ENCODE peak calls at places on chromosomes 4 and X, in five cellular contexts. F, B, K, I and L are unnamed samples.

GRCh38 chrX:44290718-44291117 is 52.8 kb downstream of the EFHC2 start:
- DNase-seq in F (no peak), B (no peak), K (no peak), I (no peak), L (no peak)

GRCh38 chrX:129006491-129006890 is 516.8 kb downstream of the SMARCA1 start:
- DNase-seq in F (no peak), B (no peak), K (no peak), I (no peak), L (no peak)

GRCh38 chr4:118076958-118077766 is 42.9 kb downstream of the NDST3 start:
- DNase-seq in F (peak; percentile 24), B (peak; percentile 52), K (peak; percentile 24), I (peak; percentile 22), L (no peak)

GRCh38 chr4:16597829-16598228 is 300.6 kb downstream of the LDB2 start:
- DNase-seq in F (peak; percentile 95), B (peak; percentile 13), K (no peak), I (no peak), L (no peak)

GRCh38 chr4:7803992-7804758 is 135.5 kb downstream of the AFAP1 start:
- DNase-seq in F (peak; percentile 81), B (peak; percentile 89), K (peak; percentile 82), I (peak; percentile 92), L (peak; percentile 89)

GRCh38 chrX:140767646-140768045 is 58.1 kb downstream of the LINC00632 start:
- DNase-seq in F (no peak), B (no peak), K (no peak), I (no peak), L (no peak)

GRCh38 chrX:118884552-118885138 is 61.0 kb downstream of the ZCCHC12 start:
- DNase-seq in F (no peak), B (no peak), K (no peak), I (peak; percentile 38), L (no peak)

GRCh38 chr4:23114538-23114937 is 421.8 kb downstream of the GBA3 start:
- DNase-seq in F (no peak), B (no peak), K (no peak), I (no peak), L (no peak)

GRCh38 chr4:182454440-182455013 is 211.3 kb downstream of the TENM3 start:
- DNase-seq in F (no peak), B (no peak), K (no peak), I (no peak), L (no peak)

GRCh38 chr4:129218897-129219296 is 122.9 kb downstream of the C4orf33 start:
- DNase-seq in F (peak; percentile 27), B (no peak), K (no peak), I (no peak), L (no peak)

GRCh38 chr4:144985536-144985935 is 112.5 kb downstream of the ANAPC10 start:
- DNase-seq in F (no peak), B (no peak), K (no peak), I (no peak), L (no peak)

GRCh38 chr4:165398570-165398969 is 19.8 kb downstream of the CPE start:
- DNase-seq in F (peak; percentile 35), B (peak; percentile 35), K (peak; percentile 59), I (no peak), L (no peak)

GRCh38 chr4:71229477-71230257 is 109.2 kb upstream of the SLC4A4 start:
- DNase-seq in F (peak; percentile 13), B (peak; percentile 64), K (peak; percentile 36), I (peak; percentile 41), L (peak; percentile 46)

GRCh38 chr4:80197132-80197573 is at the start of gene PRDM8:
- DNase-seq in F (no peak), B (peak; percentile 78), K (peak; percentile 88), I (no peak), L (peak; percentile 78)

GRCh38 chr4:21778702-21779101 is 169.9 kb downstream of the KCNIP4 start:
- DNase-seq in F (no peak), B (no peak), K (no peak), I (no peak), L (no peak)

GRCh38 chr4:11724731-11725130 is 296.0 kb upstream of the HS3ST1 start:
- DNase-seq in F (peak; percentile 49), B (no peak), K (no peak), I (no peak), L (no peak)

GRCh38 chr4:75817901-75818300 is 84.4 kb downstream of the PPEF2 start:
- DNase-seq in F (no peak), B (no peak), K (no peak), I (no peak), L (no peak)

GRCh38 chrX:149456476-149457245 is 48.4 kb downstream of the IDS start:
- DNase-seq in F (no peak), B (no peak), K (no peak), I (no peak), L (no peak)

GRCh38 chr4:157265281-157265680 is 44.8 kb downstream of the GRIA2 start:
- DNase-seq in F (no peak), B (peak; percentile 37), K (no peak), I (no peak), L (no peak)

GRCh38 chr4:37675587-37676290 is 10.4 kb downstream of the RELL1 start:
- DNase-seq in F (no peak), B (no peak), K (no peak), I (peak; percentile 41), L (no peak)

GRCh38 chr4:134585972-134586371 is 384.4 kb upstream of the PABPC4L start:
- DNase-seq in F (peak; percentile 97), B (no peak), K (no peak), I (no peak), L (no peak)

GRCh38 chr4:102234243-102234838 is 110.9 kb downstream of the SLC39A8 start:
- DNase-seq in F (no peak), B (no peak), K (no peak), I (no peak), L (no peak)

GRCh38 chr4:97646997-97647396 is 496.3 kb downstream of the STPG2 start:
- DNase-seq in F (peak; percentile 77), B (no peak), K (no peak), I (no peak), L (no peak)

GRCh38 chr4:55635760-55636621 is at the start of gene NMU:
- DNase-seq in F (peak; percentile 16), B (peak; percentile 79), K (peak; percentile 87), I (peak; percentile 57), L (peak; percentile 74)

GRCh38 chrX:43655151-43655676 is 885 bp upstream of the MAOA start:
- DNase-seq in F (peak; percentile 36), B (peak; percentile 59), K (peak; percentile 22), I (peak; percentile 42), L (peak; percentile 79)

GRCh38 chrX:74465424-74465823 is 44.1 kb downstream of the SLC16A2 start:
- DNase-seq in F (no peak), B (no peak), K (no peak), I (no peak), L (no peak)

GRCh38 chr4:111268769-111269414 is 646.0 kb upstream of the PITX2 start:
- DNase-seq in F (peak; percentile 50), B (no peak), K (no peak), I (no peak), L (no peak)

GRCh38 chr4:36255575-36255974 is 11.3 kb upstream of the ARAP2 start:
- DNase-seq in F (no peak), B (no peak), K (no peak), I (no peak), L (no peak)

GRCh38 chr4:56077676-56078075 is 128.9 kb downstream of the CEP135 start:
- DNase-seq in F (no peak), B (no peak), K (peak; percentile 31), I (no peak), L (no peak)

GRCh38 chrX:37926700-37927099 is 79.3 kb upstream of the DYNLT3 start:
- DNase-seq in F (peak; percentile 29), B (peak; percentile 21), K (peak; percentile 8), I (no peak), L (no peak)

GRCh38 chr4:26839534-26839951 is 21.1 kb upstream of the STIM2 start:
- DNase-seq in F (no peak), B (no peak), K (peak; percentile 30), I (no peak), L (no peak)

GRCh38 chr4:76308548-76308947 is 2.0 kb downstream of the STBD1 start:
- DNase-seq in F (no peak), B (no peak), K (peak; percentile 28), I (no peak), L (peak; percentile 30)

DNA sequence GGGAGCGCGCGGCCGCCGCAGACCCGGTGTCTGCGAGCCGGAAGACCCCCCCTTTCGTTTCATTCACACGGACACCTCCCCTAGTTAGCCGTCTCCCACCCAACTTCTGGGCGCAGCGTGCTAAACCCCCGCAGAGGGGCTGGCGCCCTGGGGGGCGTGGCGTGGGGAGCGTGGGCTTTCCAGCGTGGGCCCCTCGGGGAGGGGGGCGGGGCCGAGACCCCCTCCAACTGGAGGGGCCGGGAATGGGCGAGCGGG is 1.1 kb downstream of the FHDC1 start:
- DNase-seq in F (no peak), B (no peak), K (no peak), I (no peak), L (peak; percentile 67)
- H3K9ac ChIP-seq in F (no peak overlapping the region), B (no peak overlapping the region), K (no peak overlapping the region), I (peak overlapping the region; percentile 87), L (no peak overlapping the region)

GRCh38 chr4:38873290-38873949 is 5.8 kb downstream of the FAM114A1 start:
- DNase-seq in F (no peak), B (no peak), K (no peak), I (no peak), L (no peak)
- TF ChIP-seq CTCF in F (no peak), B (peak; percentile 37), K (no peak), I (no peak), L (no peak)

DNA sequence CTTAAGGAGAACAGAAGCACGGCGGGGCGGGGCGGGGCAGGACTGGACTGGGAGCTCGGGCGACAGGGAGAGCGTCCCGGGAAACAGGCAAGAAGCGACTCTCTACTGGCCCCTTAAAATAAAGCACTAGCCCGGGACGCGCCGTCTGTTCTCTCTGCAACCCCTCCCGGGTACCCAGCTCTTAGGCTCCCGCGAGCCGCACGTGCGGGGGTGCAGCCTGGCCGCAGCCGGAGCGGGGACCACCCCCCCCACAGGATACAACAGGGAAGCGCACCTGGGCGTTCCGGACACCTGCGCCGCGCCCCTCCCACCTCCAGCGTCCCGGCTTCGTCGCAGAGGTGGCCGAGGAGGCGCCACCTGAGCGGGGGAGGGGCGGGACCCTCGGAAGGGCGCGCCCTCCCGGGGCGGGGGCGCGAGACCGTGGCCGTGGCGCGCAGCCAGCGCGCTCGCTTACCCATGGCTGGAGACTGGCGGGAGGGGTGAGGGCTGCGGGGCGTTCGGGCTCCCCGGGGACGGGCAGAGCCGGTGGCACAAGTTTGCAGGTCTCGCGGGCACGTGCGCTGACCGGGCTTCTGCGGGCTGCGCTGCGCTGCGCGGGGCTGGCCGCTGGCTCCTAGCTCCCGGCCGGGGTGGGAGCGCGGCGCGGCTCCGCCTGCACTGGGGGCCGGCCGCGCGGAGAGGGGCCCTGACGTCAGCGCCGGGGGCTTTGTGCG is 91.5 kb downstream of the GEMIN8 start:
- DNase-seq in F (no peak), B (peak; percentile 76), K (peak; percentile 82), I (peak; percentile 47), L (peak; percentile 80)
- H3K4me3 ChIP-seq in F (peak overlapping the region; percentile 32), B (peak overlapping the region; percentile 78), K (peak overlapping the region; percentile 46), I (peak overlapping the region; percentile 53), L (peak overlapping the region; percentile 41)

GRCh38 chr4:48742412-48742811 is 37.7 kb downstream of the FRYL start:
- DNase-seq in F (peak; percentile 43), B (no peak), K (no peak), I (no peak), L (no peak)
- H3K9ac ChIP-seq in F (no peak overlapping the region), B (no peak overlapping the region), K (no peak overlapping the region), I (no peak overlapping the region), L (no peak overlapping the region)

GRCh38 chrX:83658731-83659130 is 150.6 kb downstream of the POU3F4 start:
- DNase-seq in F (no peak), B (no peak), K (peak; percentile 8), I (no peak), L (no peak)
- TF ChIP-seq CTCF in F (no peak), B (peak; percentile 21), K (peak; percentile 51), I (no peak), L (no peak)